ENCODE peak calls at places on chromosomes 7 and 10, in five cellular contexts. I is choroid plexus epithelial cell; O is CD4-positive, alpha-beta T cell; Z is WTC11; G is kidney epithelial cell. M is an unnamed sample.
A peak's percentile ranks its signal among the peaks of the same experiment; 100 is the strongest.

GRCh38 chr7:128221929-128222403 is 19.1 kb upstream of the LEP start:
- DNase-seq in G (no peak), O (no peak), Z (no peak), I (no peak), M (peak; percentile 62)

GRCh38 chr10:87734987-87735827 is 75.5 kb downstream of the PAPSS2 start:
- DNase-seq in O (no peak), Z (peak; percentile 77), G (no peak), I (peak; percentile 81), M (no peak)

GRCh38 chr10:132135398-132135872 is 51.3 kb upstream of the DPYSL4 start:
- DNase-seq in O (no peak), Z (no peak), I (no peak), G (no peak), M (no peak)

GRCh38 chr7:2840458-2840857 is 3.6 kb downstream of the GNA12 start:
- DNase-seq in G (no peak), O (no peak), I (no peak), Z (no peak), M (no peak)

GRCh38 chr7:73606801-73607691 is 17.3 kb downstream of the MLXIPL start:
- DNase-seq in O (peak; percentile 56), Z (peak; percentile 93), I (peak; percentile 40), G (no peak), M (no peak)

GRCh38 chr7:30925913-30926312 is 14.3 kb downstream of the AQP1 start:
- DNase-seq in I (no peak), Z (peak; percentile 5), O (no peak), G (no peak), M (no peak)

GRCh38 chr10:6999232-6999925 is 411.5 kb downstream of the SFMBT2 start:
- DNase-seq in O (no peak), I (no peak), G (no peak), Z (no peak), M (no peak)

GRCh38 chr7:50826371-50827172 is 43.9 kb upstream of the GRB10 start:
- DNase-seq in O (no peak), Z (no peak), I (peak; percentile 84), G (peak; percentile 89), M (peak; percentile 82)

GRCh38 chr10:13473986-13474385 is 54.8 kb downstream of the BEND7 start:
- DNase-seq in I (no peak), G (no peak), O (no peak), Z (no peak), M (no peak)

GRCh38 chr10:130045091-130045652 is 65.5 kb downstream of the C10orf143 start:
- DNase-seq in I (no peak), G (no peak), O (no peak), Z (peak; percentile 78), M (no peak)

GRCh38 chr10:22464966-22465627 is 119.8 kb downstream of the SPAG6 start:
- DNase-seq in Z (no peak), O (no peak), I (no peak), G (no peak), M (no peak)

GRCh38 chr10:122974543-122975064 is 5.6 kb upstream of the PSTK start:
- DNase-seq in I (no peak), G (no peak), O (no peak), Z (no peak), M (no peak)

GRCh38 chr7:92116949-92117348 is 17.3 kb downstream of the CYP51A1 start:
- DNase-seq in I (no peak), Z (no peak), O (no peak), G (no peak), M (no peak)

GRCh38 chr7:137169282-137169698 is 174.2 kb downstream of the PTN start:
- DNase-seq in Z (peak; percentile 77), G (no peak), I (peak; percentile 88), O (no peak), M (no peak)

GRCh38 chr7:32943654-32944030 is 13.6 kb upstream of the FKBP9 start:
- DNase-seq in I (no peak), G (no peak), Z (no peak), O (no peak), M (no peak)

GRCh38 chr7:17493451-17493850 is 195.0 kb downstream of the AHR start:
- DNase-seq in G (no peak), I (peak; percentile 28), Z (no peak), O (no peak), M (no peak)

GRCh38 chr10:71765907-71766716 is 7.2 kb downstream of the VSIR start:
- DNase-seq in O (no peak), I (no peak), G (no peak), Z (no peak), M (no peak)

GRCh38 chr7:45717537-45718235 is 143.5 kb downstream of the ADCY1 start:
- DNase-seq in G (no peak), O (no peak), I (no peak), Z (no peak), M (no peak)

GRCh38 chr7:155856656-155857055 is 44.4 kb upstream of the SHH start:
- DNase-seq in G (no peak), O (no peak), Z (no peak), I (no peak), M (no peak)

GRCh38 chr10:61140765-61141392 is 196.9 kb upstream of the RHOBTB1 start:
- DNase-seq in I (peak; percentile 86), G (no peak), Z (no peak), O (no peak), M (peak; percentile 10)

GRCh38 chr10:71970869-71971268 is 6.7 kb downstream of the CHST3 start:
- DNase-seq in O (no peak), G (no peak), Z (no peak), I (no peak), M (no peak)

GRCh38 chr7:106022193-106022821 is 59.2 kb downstream of the CDHR3 start:
- DNase-seq in I (peak; percentile 18), O (peak; percentile 75), Z (no peak), G (no peak), M (no peak)

GRCh38 chr7:150378853-150379589 is at the start of gene ZNF775:
- DNase-seq in Z (peak; percentile 96), G (peak; percentile 67), I (peak; percentile 93), O (peak; percentile 92), M (peak; percentile 79)
- TF ChIP-seq CTCF in Z (no peak), G (no peak), I (no peak), O (no peak), M (no peak)

GRCh38 chr7:40866601-40867000 is 731.8 kb downstream of the SUGCT start:
- DNase-seq in Z (no peak), G (no peak), O (no peak), I (peak; percentile 74), M (no peak)
- TF ChIP-seq CTCF in Z (no peak), G (no peak), O (no peak), I (peak; percentile 65), M (peak; percentile 12)

GRCh38 chr10:15088428-15089261 is at the start of gene ACBD7:
- DNase-seq in O (peak; percentile 73), I (peak; percentile 81), G (no peak), Z (peak; percentile 89), M (peak; percentile 13)
- TF ChIP-seq CTCF in O (peak; percentile 58), I (peak; percentile 25), G (no peak), Z (no peak), M (peak; percentile 29)

GRCh38 chr10:95543459-95543858 is 17.7 kb downstream of the SORBS1 start:
- DNase-seq in I (no peak), O (no peak), G (no peak), Z (no peak), M (no peak)
- TF ChIP-seq CTCF in I (no peak), O (no peak), G (no peak), Z (no peak), M (no peak)

GRCh38 chr10:102112210-102112817 is 7.9 kb downstream of the LDB1 start:
- DNase-seq in I (no peak), G (no peak), O (no peak), Z (no peak), M (no peak)
- TF ChIP-seq CTCF in I (peak; percentile 12), G (peak; percentile 6), O (peak; percentile 20), Z (no peak), M (peak; percentile 37)

GRCh38 chr7:82729172-82730030 is 285.8 kb upstream of the CACNA2D1 start:
- DNase-seq in O (no peak), Z (no peak), I (peak; percentile 76), G (peak; percentile 9), M (no peak)
- TF ChIP-seq CTCF in O (peak; percentile 29), Z (peak; percentile 43), I (peak; percentile 82), G (peak; percentile 77), M (peak; percentile 86)

GRCh38 chr10:91043173-91043910 is 122.5 kb upstream of the ANKRD1 start:
- DNase-seq in O (no peak), G (no peak), Z (no peak), I (peak; percentile 74), M (peak; percentile 7)
- TF ChIP-seq CTCF in O (no peak), G (peak; percentile 33), Z (no peak), I (peak; percentile 76), M (peak; percentile 57)

DNA sequence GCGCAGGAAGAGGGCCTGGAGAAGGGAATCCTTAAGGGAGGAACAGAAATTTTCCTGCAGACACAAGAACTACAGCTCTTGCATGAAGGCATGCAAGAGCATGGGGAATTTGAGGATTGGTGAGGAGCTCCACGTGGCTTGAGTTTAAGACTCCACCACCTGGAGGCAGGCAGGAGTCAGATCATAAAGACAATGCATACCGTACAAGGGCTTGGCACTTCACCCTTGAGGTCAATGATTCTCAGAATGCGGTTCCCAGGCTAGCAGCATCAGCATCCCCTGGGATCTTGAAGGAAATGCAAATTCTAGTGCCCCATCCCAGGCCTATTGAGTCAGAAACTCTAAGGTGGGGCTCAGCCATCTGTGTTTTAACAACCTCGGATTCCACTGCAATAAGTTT is 143.8 kb downstream of the C7orf25 start:
- DNase-seq in G (no peak), I (no peak), Z (no peak), O (no peak), M (no peak)
- TF ChIP-seq CTCF in G (no peak), I (no peak), Z (no peak), O (no peak), M (no peak)

DNA sequence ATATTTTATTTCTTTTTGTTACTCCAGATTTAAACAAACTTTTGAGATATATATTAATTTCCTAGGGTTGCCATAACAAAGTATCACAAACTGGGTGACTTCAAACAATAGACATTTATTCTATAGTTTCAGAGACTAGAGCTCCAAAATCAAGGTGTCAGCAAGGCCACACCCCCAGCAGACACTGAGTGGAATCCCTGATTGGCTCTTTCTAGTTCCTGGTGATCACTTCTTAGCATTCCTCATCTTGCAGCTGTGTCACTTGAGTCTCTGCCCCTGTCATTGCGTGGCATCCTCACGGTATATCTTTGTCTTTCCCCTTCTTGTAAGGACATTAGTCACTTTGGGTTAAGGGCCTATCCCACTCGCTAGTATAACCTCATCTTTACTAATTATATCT is 7.6 kb upstream of the SLC26A3 start:
- DNase-seq in G (no peak), Z (no peak), I (no peak), O (no peak), M (no peak)
- TF ChIP-seq CTCF in G (no peak), Z (no peak), I (no peak), O (no peak), M (no peak)

DNA sequence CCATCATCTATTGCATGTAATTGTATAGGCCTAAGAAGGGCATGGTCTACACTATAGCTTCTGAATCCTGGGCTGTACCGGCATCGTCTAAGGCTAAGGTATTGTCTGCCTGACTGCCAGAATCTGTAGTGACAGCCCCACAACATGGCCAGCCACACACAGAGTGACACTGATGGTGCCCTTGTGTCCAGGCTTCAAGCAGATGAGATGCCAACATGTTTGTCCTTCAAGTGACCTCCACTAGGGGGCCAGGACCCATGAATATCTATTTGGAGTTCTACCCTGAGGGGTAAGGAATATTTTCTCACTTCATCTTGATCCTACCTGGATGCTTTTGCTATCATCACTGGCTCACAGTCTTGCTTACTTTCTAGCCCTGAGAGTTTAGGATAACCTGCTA is 1.5 kb downstream of the CYP3A7 start:
- DNase-seq in Z (peak; percentile 23), G (no peak), I (peak; percentile 10), O (no peak), M (no peak)
- TF ChIP-seq CTCF in Z (peak; percentile 28), G (peak; percentile 20), I (peak; percentile 34), O (peak; percentile 39), M (peak; percentile 26)

M was measured in foreskin keratinocyte.